ENCODE peak calls at places on chromosomes 5 and 9, in six cellular contexts. One of them, this sample, is unnamed.

GRCh38 chr9:125161284-125161918 is 18.1 kb upstream of the SCAI start:
- DNase-seq in GM23338: no peak
- DNase-seq in GM12878: no peak
- DNase-seq in WTC11: no peak
- DNase-seq in HepG2: no peak
- DNase-seq in K562: no peak
- DNase-seq in this sample: no peak

GRCh38 chr9:128689820-128690683 is 1.0 kb downstream of the SET start:
- DNase-seq in WTC11: peak
- DNase-seq in HepG2: no peak
- DNase-seq in K562: peak
- DNase-seq in GM12878: no peak
- DNase-seq in GM23338: peak
- DNase-seq in this sample: no peak

GRCh38 chr5:149170292-149170691 is 29.0 kb downstream of the ABLIM3 start:
- DNase-seq in WTC11: no peak
- DNase-seq in K562: no peak
- DNase-seq in GM12878: no peak
- DNase-seq in GM23338: no peak
- DNase-seq in HepG2: no peak
- DNase-seq in this sample: no peak

GRCh38 chr5:35811108-35811741 is 45.5 kb upstream of the IL7R start:
- DNase-seq in HepG2: no peak
- DNase-seq in GM12878: no peak
- DNase-seq in WTC11: no peak
- DNase-seq in K562: no peak
- DNase-seq in GM23338: no peak
- DNase-seq in this sample: no peak

GRCh38 chr5:122333564-122333963 is 21.5 kb downstream of the SNCAIP start:
- DNase-seq in GM12878: no peak
- DNase-seq in WTC11: no peak
- DNase-seq in HepG2: no peak
- DNase-seq in K562: no peak
- DNase-seq in GM23338: no peak
- DNase-seq in this sample: no peak

GRCh38 chr5:149408252-149409099 is 29.4 kb upstream of the IL17B start:
- DNase-seq in K562: no peak
- DNase-seq in WTC11: no peak
- DNase-seq in GM23338: no peak
- DNase-seq in HepG2: no peak
- DNase-seq in GM12878: no peak
- DNase-seq in this sample: no peak

GRCh38 chr9:25003686-25004085 is 458.0 kb upstream of the IZUMO3 start:
- DNase-seq in WTC11: peak
- DNase-seq in K562: no peak
- DNase-seq in GM23338: peak
- DNase-seq in GM12878: no peak
- DNase-seq in HepG2: peak
- DNase-seq in this sample: peak

GRCh38 chr9:34547960-34548603 is 25.3 kb upstream of the ENHO start:
- DNase-seq in WTC11: peak
- DNase-seq in GM23338: peak
- DNase-seq in HepG2: peak
- DNase-seq in GM12878: no peak
- DNase-seq in K562: peak
- DNase-seq in this sample: peak

GRCh38 chr5:56501949-56502557 is 268.9 kb upstream of the ANKRD55 start:
- DNase-seq in GM12878: no peak
- DNase-seq in WTC11: no peak
- DNase-seq in HepG2: no peak
- DNase-seq in GM23338: no peak
- DNase-seq in K562: no peak
- DNase-seq in this sample: no peak

GRCh38 chr5:114387433-114387832 is 25.6 kb downstream of the KCNN2 start:
- DNase-seq in GM12878: no peak
- DNase-seq in GM23338: peak
- DNase-seq in WTC11: no peak
- DNase-seq in HepG2: no peak
- DNase-seq in K562: no peak
- DNase-seq in this sample: no peak

DNA sequence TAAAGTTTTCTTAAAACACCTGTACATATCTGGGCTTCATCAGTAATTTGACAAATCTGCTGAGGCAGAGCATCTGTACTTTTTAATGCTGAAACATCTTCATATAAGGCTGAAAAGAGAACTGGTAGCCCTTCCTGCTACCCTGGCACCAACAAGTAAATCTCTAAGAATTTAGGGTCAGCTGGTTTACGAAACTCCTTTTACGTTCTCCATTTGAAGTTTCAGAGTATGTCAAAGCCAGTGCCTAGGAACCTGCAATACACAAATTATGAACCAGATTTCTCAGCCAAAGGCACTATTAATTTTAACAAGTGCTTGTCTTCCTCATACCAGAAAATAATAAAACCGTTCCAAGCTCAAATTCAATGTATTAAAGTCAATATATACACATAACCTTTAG is 3.8 kb downstream of the ZFAND5 start:
- DNase-seq in HepG2: no peak
- DNase-seq in GM23338: no peak
- DNase-seq in K562: no peak
- DNase-seq in WTC11: no peak
- DNase-seq in GM12878: no peak
- DNase-seq in this sample: no peak
- TF ChIP-seq CREB1 in HepG2: no peak
- TF ChIP-seq CREB1 in GM23338: no peak
- TF ChIP-seq CREB1 in K562: no peak
- TF ChIP-seq CREB1 in WTC11: no peak
- TF ChIP-seq CREB1 in GM12878: no peak
- TF ChIP-seq CREB1 in this sample: no peak

DNA sequence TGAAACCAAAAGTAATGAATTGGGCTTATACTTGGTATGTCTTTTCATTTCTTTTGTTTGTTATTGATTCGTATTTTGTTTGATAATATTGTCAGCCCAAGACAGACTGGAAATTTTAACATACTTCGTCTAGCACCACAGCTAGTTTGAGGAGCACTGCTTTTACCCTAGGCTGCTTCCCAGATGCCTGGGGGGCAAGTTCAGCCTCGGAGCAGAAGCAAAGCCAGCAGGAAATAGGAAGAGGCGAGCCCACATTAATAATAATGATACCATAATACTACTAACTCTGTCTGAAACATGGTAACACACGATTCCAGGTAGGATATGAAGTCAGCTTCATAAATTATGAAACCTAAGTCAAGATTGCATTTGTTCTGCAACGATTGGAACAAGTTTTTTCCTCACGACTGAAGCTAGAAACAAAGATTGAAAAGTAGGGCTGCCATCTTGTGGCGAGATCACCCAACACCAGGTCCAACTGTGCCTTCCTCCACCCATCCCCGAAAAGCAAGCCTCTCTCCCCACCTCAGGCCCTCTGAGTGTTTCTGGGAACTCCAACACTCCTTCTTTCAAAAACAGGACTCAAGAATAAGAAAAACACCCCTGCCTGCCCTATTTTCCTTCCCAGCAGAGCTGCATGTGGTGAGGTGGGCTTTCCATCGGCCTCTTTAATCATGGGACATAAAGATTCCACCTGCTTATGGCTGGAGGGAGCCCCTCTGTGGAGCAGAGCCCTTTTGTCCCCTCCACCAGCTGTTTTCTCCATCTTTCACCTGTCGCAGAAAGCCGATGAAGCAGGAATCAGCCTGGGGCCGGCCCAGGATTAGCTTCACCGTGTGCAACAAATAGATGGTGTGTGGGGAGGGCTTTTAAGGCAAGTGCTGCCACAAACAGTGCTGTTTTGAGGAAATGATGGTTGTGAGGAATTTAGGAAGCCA is 236.3 kb downstream of the CAAP1 start:
- DNase-seq in HepG2: peak
- DNase-seq in WTC11: peak
- DNase-seq in GM23338: peak
- DNase-seq in K562: peak
- DNase-seq in GM12878: no peak
- DNase-seq in this sample: peak
- TF ChIP-seq CREB1 in HepG2: no peak
- TF ChIP-seq CREB1 in WTC11: no peak
- TF ChIP-seq CREB1 in GM23338: no peak
- TF ChIP-seq CREB1 in K562: no peak
- TF ChIP-seq CREB1 in GM12878: no peak
- TF ChIP-seq CREB1 in this sample: no peak

DNA sequence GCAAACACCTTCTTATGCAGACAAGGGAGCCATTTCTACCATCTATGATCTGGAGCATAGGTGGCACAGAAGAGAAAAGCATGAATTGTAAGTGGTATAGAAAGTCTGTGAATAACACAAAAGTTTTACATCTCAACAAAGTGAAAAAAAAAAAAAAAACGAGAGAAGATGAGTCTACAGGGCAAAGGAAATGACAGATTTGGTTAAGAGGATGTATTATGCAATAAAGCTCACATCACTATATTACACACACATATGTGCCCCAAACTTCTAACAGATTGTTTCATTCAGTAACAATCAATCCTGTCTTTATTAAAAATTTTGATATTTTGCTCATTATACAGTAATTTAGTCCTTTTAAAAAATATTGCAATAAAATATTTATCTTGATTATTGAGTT is 49.8 kb downstream of the CERT1 start:
- DNase-seq in WTC11: no peak
- DNase-seq in HepG2: no peak
- DNase-seq in K562: no peak
- DNase-seq in GM12878: no peak
- DNase-seq in GM23338: no peak
- DNase-seq in this sample: no peak
- TF ChIP-seq CREB1 in WTC11: no peak
- TF ChIP-seq CREB1 in HepG2: no peak
- TF ChIP-seq CREB1 in K562: no peak
- TF ChIP-seq CREB1 in GM12878: no peak
- TF ChIP-seq CREB1 in GM23338: no peak
- TF ChIP-seq CREB1 in this sample: no peak

DNA sequence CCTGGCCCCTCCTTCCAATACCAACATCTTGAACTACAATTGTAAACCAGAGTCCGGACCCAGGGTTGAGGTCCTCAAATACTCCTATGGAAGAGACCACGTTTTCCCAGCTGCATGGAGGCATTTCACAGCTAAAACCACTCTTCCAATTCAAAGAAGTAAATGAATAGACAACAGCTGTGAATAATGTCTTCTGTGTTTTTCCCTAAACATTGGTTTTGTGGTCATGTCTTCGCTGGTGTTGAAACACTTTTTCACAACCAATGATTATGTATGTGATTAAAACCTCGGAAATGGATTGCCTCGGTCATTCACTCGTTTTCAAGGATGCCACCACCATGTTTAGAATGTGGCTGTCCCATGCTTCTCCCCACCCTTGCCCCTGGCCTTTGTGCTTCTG is 9.4 kb upstream of the TENT4A start:
- DNase-seq in GM12878: no peak
- DNase-seq in K562: no peak
- DNase-seq in WTC11: no peak
- DNase-seq in HepG2: no peak
- DNase-seq in GM23338: no peak
- DNase-seq in this sample: no peak
- TF ChIP-seq CREB1 in GM12878: no peak
- TF ChIP-seq CREB1 in K562: no peak
- TF ChIP-seq CREB1 in WTC11: no peak
- TF ChIP-seq CREB1 in HepG2: no peak
- TF ChIP-seq CREB1 in GM23338: no peak
- TF ChIP-seq CREB1 in this sample: no peak

GRCh38 chr9:11199335-11199734 is 586.5 kb upstream of the PTPRD start:
- DNase-seq in GM12878: no peak
- DNase-seq in HepG2: no peak
- DNase-seq in WTC11: peak
- DNase-seq in K562: no peak
- DNase-seq in GM23338: peak
- DNase-seq in this sample: no peak

GRCh38 chr9:11206925-11207324 is 594.1 kb upstream of the PTPRD start:
- DNase-seq in K562: no peak
- DNase-seq in GM12878: no peak
- DNase-seq in HepG2: no peak
- DNase-seq in WTC11: no peak
- DNase-seq in GM23338: no peak
- DNase-seq in this sample: no peak

DNA sequence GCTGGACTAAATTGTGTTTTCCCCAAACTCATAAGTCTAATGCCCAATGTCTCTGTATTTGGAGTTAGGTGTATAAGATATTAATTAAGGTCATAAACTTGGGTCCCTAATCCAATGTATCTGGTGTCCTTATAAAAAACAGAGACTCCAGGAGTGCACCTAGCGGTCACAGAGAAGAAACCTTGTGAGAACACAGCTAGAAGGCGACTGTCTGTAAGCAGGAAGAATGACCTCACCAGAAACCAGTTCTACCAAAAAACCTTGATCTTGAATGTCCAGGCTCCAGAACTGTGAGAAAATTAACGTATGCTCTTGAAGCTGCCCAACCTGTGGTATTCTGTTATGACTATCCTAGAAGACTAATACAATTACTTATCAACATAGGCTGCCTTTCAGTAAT is 591.7 kb upstream of the PTPRD start:
- DNase-seq in GM12878: no peak
- DNase-seq in WTC11: no peak
- DNase-seq in K562: no peak
- DNase-seq in HepG2: no peak
- DNase-seq in GM23338: peak
- DNase-seq in this sample: no peak
- TF ChIP-seq CREB1 in GM12878: no peak
- TF ChIP-seq CREB1 in WTC11: no peak
- TF ChIP-seq CREB1 in K562: no peak
- TF ChIP-seq CREB1 in HepG2: no peak
- TF ChIP-seq CREB1 in GM23338: no peak
- TF ChIP-seq CREB1 in this sample: no peak